ENCODE peak calls at places on chromosomes 5 and 9, in four cellular contexts. U, A, O and Q are unnamed samples.

GRCh38 chr9:128412120-128412790 is 8.4 kb upstream of the CERCAM start:
- DNase-seq in O (peak; percentile 61), U (no peak), A (no peak), Q (no peak)

GRCh38 chr5:151270599-151270998 is 17.6 kb downstream of the GM2A start:
- DNase-seq in A (no peak), O (no peak), U (no peak), Q (no peak)

GRCh38 chr5:157269165-157269671 is 3.3 kb downstream of the CYFIP2 start:
- DNase-seq in A (no peak), U (no peak), O (no peak), Q (no peak)

GRCh38 chr5:50953290-50953689 is 286.9 kb downstream of the PARP8 start:
- DNase-seq in U (no peak), O (no peak), A (no peak), Q (no peak)

GRCh38 chr9:134945509-134946275 is 28.0 kb upstream of the FCN1 start:
- DNase-seq in U (no peak), A (no peak), O (peak; percentile 30), Q (no peak)

GRCh38 chr5:40082313-40082712 is 597.4 kb upstream of the PTGER4 start:
- DNase-seq in O (no peak), A (no peak), U (no peak), Q (no peak)

GRCh38 chr9:113614843-113615648 is 151.5 kb downstream of the RGS3 start:
- DNase-seq in O (peak; percentile 28), U (no peak), A (peak; percentile 81), Q (peak; percentile 44)

GRCh38 chr9:73805111-73805510 is 653.4 kb downstream of the ANXA1 start:
- DNase-seq in A (no peak), O (no peak), U (no peak), Q (no peak)

GRCh38 chr9:117903453-117903852 is 199.2 kb downstream of the TLR4 start:
- DNase-seq in U (no peak), O (no peak), A (no peak), Q (no peak)

GRCh38 chr5:103375863-103376591 is 117.5 kb downstream of the MACIR start:
- DNase-seq in A (no peak), O (no peak), U (no peak), Q (no peak)

GRCh38 chr5:178312900-178313299 is 80.3 kb upstream of the PHYKPL start:
- DNase-seq in U (peak; percentile 66), A (no peak), O (peak; percentile 34), Q (no peak)

GRCh38 chr5:107529618-107530017 is 141.1 kb downstream of the EFNA5 start:
- DNase-seq in U (no peak), A (no peak), O (no peak), Q (no peak)

GRCh38 chr9:111870774-111871542 is 25.7 kb upstream of the UGCG start:
- DNase-seq in O (no peak), A (no peak), U (no peak), Q (no peak)

GRCh38 chr5:40503438-40503837 is 176.3 kb upstream of the PTGER4 start:
- DNase-seq in U (no peak), O (no peak), A (no peak), Q (no peak)

GRCh38 chr5:28967848-28968247 is 1929.5 kb upstream of the CDH9 start:
- DNase-seq in O (no peak), U (no peak), A (no peak), Q (no peak)

GRCh38 chr5:119332978-119333401 is 22.8 kb upstream of the TNFAIP8 start:
- DNase-seq in O (no peak), A (no peak), U (no peak), Q (no peak)
- TF ChIP-seq POLR2A in O (no peak), A (no peak), U (no peak), Q (no peak)

DNA sequence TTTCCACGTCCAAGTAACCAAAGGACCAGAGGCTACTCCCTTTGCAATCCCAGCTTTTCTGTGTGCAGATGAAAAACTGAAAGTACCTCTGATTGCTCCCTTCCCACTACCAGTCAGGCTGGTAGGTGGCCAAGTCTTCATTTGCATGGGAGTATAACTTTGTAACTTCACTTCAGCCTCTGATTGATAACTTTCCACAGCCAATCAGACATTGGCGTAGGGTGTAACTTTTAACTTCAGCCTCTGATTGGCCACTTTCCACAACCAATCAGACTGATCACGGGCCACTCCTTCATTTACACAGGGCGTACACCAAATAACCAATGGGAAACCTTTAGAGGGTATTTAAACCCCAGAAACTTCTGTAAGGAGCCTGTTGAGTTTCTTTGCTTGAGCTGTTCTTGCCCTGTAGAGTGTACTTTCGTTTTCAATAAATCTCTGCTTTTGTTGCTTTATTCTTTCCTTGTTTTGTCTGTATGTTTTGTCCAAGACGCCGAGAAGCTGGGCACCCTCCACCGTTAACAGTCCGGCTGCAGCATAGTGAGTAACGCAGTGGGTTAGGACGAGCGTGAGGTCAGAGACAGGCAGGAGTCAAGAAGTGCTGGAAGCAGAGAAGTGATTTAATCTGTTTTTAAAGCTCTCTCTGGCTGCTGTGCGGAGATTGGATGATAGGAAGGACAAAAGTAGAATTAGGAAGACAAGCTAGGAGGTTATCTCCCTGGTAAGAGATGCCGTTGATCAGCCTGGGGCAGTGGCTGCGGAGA is 3.5 kb upstream of the EXOSC2 start:
- DNase-seq in O (no peak), U (peak; percentile 91), A (no peak), Q (peak; percentile 75)
- TF ChIP-seq POLR2A in O (peak; percentile 55), U (peak; percentile 63), A (peak; percentile 62), Q (peak; percentile 75)

GRCh38 chr9:99253134-99253533 is 31.1 kb downstream of the SEC61B start:
- DNase-seq in O (no peak), U (no peak), A (no peak), Q (no peak)
- TF ChIP-seq POLR2A in O (no peak), U (no peak), A (no peak), Q (no peak)

GRCh38 chr9:137241490-137242328 is 622 bp downstream of the TUBB4B start:
- DNase-seq in O (peak; percentile 86), U (peak; percentile 86), A (peak; percentile 94), Q (peak; percentile 70)

GRCh38 chr9:137242329-137243204 is 1.5 kb downstream of the TUBB4B start:
- DNase-seq in U (no peak), O (no peak), A (peak; percentile 84), Q (no peak)

GRCh38 chr9:137237759-137238726 is 3.0 kb upstream of the TUBB4B start:
- DNase-seq in A (peak; percentile 46), U (no peak), O (peak; percentile 83), Q (no peak)

GRCh38 chr9:137240841-137241489 is at the start of gene TUBB4B:
- DNase-seq in U (peak; percentile 100), O (peak; percentile 98), A (peak; percentile 99), Q (peak; percentile 99)

DNA sequence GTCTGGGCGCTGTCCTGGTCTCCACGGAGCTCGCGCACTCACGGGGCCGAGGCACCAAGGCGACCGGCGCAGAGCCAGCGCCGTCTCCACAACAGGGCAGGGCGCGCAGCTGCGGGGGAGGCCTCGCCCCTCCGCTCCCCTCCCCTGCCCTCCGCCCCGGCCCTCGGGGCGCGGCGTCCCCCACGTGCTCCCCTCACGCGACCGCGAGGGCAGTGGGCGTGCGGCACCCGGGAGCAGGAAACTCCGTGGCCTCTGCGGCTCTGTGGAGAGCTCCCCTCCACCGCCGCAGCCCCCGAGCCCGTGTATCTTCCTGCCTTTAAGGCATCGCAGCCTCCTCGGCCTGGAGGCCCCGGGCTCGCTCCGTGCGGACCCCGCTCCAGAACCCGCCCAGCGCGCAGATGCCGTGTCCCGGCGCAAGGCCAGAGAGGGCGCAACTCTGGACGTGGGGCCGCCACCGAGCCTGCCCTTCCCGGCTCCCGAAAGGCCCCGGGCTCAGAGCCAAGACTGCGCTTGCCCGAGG is 706 bp upstream of the TUBB4B start:
- DNase-seq in U (peak; percentile 92), O (peak; percentile 88), A (peak; percentile 96), Q (peak; percentile 83)
- TF ChIP-seq POLR2A in U (no peak), O (peak; percentile 40), A (peak; percentile 49), Q (no peak)